ENCODE peak calls at places on chromosomes 5 and 9, in five cellular contexts. B is choroid plexus epithelial cell, Y is IMR-90, H is brain microvascular endothelial cell, X is astrocyte of the spinal cord. J is an unnamed sample.

GRCh38 chr9:74736635-74737034 is 151.1 kb downstream of the TRPM6 start:
- DNase-seq in Y (no peak), X (no peak), B (no peak), H (no peak), J (no peak)

GRCh38 chr9:113299800-113300292 is 3.3 kb downstream of the RNF183 start:
- DNase-seq in B (peak), X (no peak), Y (no peak), H (no peak), J (no peak)

GRCh38 chr5:151758141-151758429 is 346 bp downstream of the ATOX1 start:
- DNase-seq in Y (no peak), B (no peak), H (no peak), X (no peak), J (no peak)

GRCh38 chr5:146716636-146717035 is 161.9 kb downstream of the PPP2R2B start:
- DNase-seq in B (peak), Y (peak), H (no peak), X (no peak), J (no peak)

GRCh38 chr5:97085126-97085786 is 57.2 kb downstream of the LIX1 start:
- DNase-seq in Y (no peak), H (no peak), X (no peak), B (no peak), J (no peak)

GRCh38 chr5:55159763-55160492 is at the start of gene GPX8:
- DNase-seq in H (peak), X (peak), B (peak), Y (peak), J (peak)

GRCh38 chr5:93990504-93991085 is 249.2 kb upstream of the POU5F2 start:
- DNase-seq in X (no peak), H (no peak), Y (peak), B (peak), J (no peak)

GRCh38 chr9:30103647-30104394 is 2280.6 kb upstream of the ACO1 start:
- DNase-seq in H (no peak), Y (no peak), B (peak), X (peak), J (no peak)

GRCh38 chr9:107293555-107294085 is 10.5 kb downstream of the RAD23B start:
- DNase-seq in X (no peak), H (no peak), Y (no peak), B (no peak), J (no peak)

GRCh38 chr5:75052461-75053285 is at the start of gene GCNT4:
- DNase-seq in H (no peak), B (peak), Y (peak), X (peak), J (no peak)

GRCh38 chr5:74433255-74434123 is 207.0 kb downstream of the ENC1 start:
- DNase-seq in X (peak), H (peak), B (peak), Y (peak), J (peak)

GRCh38 chr9:83199240-83199639 is 136.3 kb upstream of the RASEF start:
- DNase-seq in H (peak), X (peak), Y (peak), B (peak), J (no peak)

GRCh38 chr9:136482046-136482792 is 621 bp downstream of the SEC16A start:
- DNase-seq in X (peak), Y (peak), B (peak), H (peak), J (no peak)

GRCh38 chr5:135891280-135891679 is 4.4 kb downstream of the IL9 start:
- DNase-seq in H (no peak), Y (peak), B (peak), X (no peak), J (no peak)

GRCh38 chr5:179275381-179275878 is 69.8 kb downstream of the ADAMTS2 start:
- DNase-seq in Y (no peak), H (no peak), B (no peak), X (no peak), J (no peak)

GRCh38 chr9:93792358-93792757 is 162.8 kb downstream of the BARX1 start:
- DNase-seq in B (no peak), Y (no peak), H (no peak), X (no peak), J (no peak)

GRCh38 chr9:113222482-113222841 is 1.1 kb downstream of the SLC31A1 start:
- DNase-seq in Y (peak), B (peak), X (no peak), H (no peak), J (no peak)

GRCh38 chr9:37364751-37365360 is 57.6 kb upstream of the GRHPR start:
- DNase-seq in X (no peak), B (no peak), H (no peak), Y (no peak), J (no peak)

GRCh38 chr9:93959739-93960154 is 4.6 kb upstream of the BARX1 start:
- DNase-seq in B (no peak), H (no peak), X (peak), Y (no peak), J (no peak)

GRCh38 chr9:96048116-96048953 is 172.8 kb downstream of the ERCC6L2 start:
- DNase-seq in X (no peak), H (no peak), Y (no peak), B (no peak), J (no peak)

GRCh38 chr9:96437454-96437853 is 12.5 kb upstream of the HABP4 start:
- DNase-seq in B (no peak), X (no peak), H (no peak), Y (no peak), J (no peak)

GRCh38 chr9:127186799-127187198 is 64.4 kb upstream of the ANGPTL2 start:
- DNase-seq in X (no peak), B (no peak), Y (no peak), H (no peak), J (no peak)

GRCh38 chr9:91516781-91517180 is 93.1 kb upstream of the NFIL3 start:
- DNase-seq in H (no peak), Y (no peak), B (no peak), X (no peak), J (no peak)

GRCh38 chr5:127231118-127231517 is 59.5 kb upstream of the MEGF10 start:
- DNase-seq in X (no peak), B (no peak), Y (no peak), H (no peak), J (no peak)

GRCh38 chr9:122236681-122237080 is 7.9 kb upstream of the LHX6 start:
- DNase-seq in X (no peak), Y (peak), B (no peak), H (no peak), J (no peak)

GRCh38 chr5:157172408-157172807 is 6.3 kb upstream of the GARIN3 start:
- DNase-seq in X (no peak), B (no peak), H (no peak), Y (no peak), J (peak)

GRCh38 chr5:150457112-150457511 is 7.6 kb upstream of the RPS14 start:
- DNase-seq in X (no peak), Y (no peak), H (no peak), B (no peak), J (peak)

GRCh38 chr5:20949636-20950035 is 961.6 kb upstream of the CDH18 start:
- DNase-seq in X (peak), Y (no peak), H (no peak), B (peak), J (no peak)
- H3K4me3 ChIP-seq in X (no peak), Y (no peak), H (no peak), B (no peak), J (no peak)

GRCh38 chr5:71874521-71874920 is 155.4 kb downstream of the CARTPT start:
- DNase-seq in B (no peak), X (no peak), H (no peak), Y (no peak), J (no peak)
- H3K4me3 ChIP-seq in B (no peak), X (no peak), H (no peak), Y (no peak), J (no peak)

GRCh38 chr5:121962943-121963342 is 1.2 kb downstream of the SRFBP1 start:
- DNase-seq in Y (peak), B (no peak), H (no peak), X (no peak), J (no peak)
- H3K4me3 ChIP-seq in Y (peak), B (peak), H (peak), X (peak), J (peak)

GRCh38 chr9:124791106-124791505 is 14.2 kb downstream of the OLFML2A start:
- DNase-seq in B (no peak), X (no peak), H (no peak), Y (no peak), J (no peak)
- H3K4me3 ChIP-seq in B (no peak), X (no peak), H (no peak), Y (no peak), J (no peak)

J was measured in Jurkat, Clone E6-1.